ENCODE peak calls at places on chromosomes 3 and 15, in seven cellular contexts. T is heart left ventricle, R is fibroblast of lung, V is PC-9, U is pancreas, B is left ventricle myocardium inferior, O is PC-3. X is an unnamed sample. For H3K9me3, the result is how much of the 10 kb centered on the place peaks cover.

GRCh38 chr15:90780916-90781315 is 63.8 kb downstream of the BLM start:
- DNase-seq in O (no peak), R (no peak), V (no peak), U (no peak), T (no peak), B (no peak), X (no peak)

GRCh38 chr3:171979081-171979480 is 60.3 kb upstream of the FNDC3B start:
- DNase-seq in B (no peak), O (no peak), R (no peak), U (no peak), T (no peak), V (no peak), X (no peak)

GRCh38 chr3:100086401-100086800 is 27.9 kb downstream of the FILIP1L start:
- DNase-seq in R (no peak), O (peak), U (no peak), T (no peak), B (no peak), V (no peak), X (no peak)

GRCh38 chr3:140164922-140165590 is 230.1 kb downstream of the CLSTN2 start:
- DNase-seq in V (no peak), B (no peak), O (peak), T (no peak), R (no peak), U (no peak), X (no peak)

GRCh38 chr3:61562042-61562809 is 855 bp downstream of the PTPRG start:
- DNase-seq in R (no peak), T (peak), U (peak), O (no peak), V (no peak), B (peak), X (peak)

GRCh38 chr15:64954395-64954794 is 35.3 kb downstream of the SPG21 start:
- DNase-seq in R (no peak), B (no peak), O (no peak), U (no peak), T (no peak), V (no peak), X (no peak)

GRCh38 chr3:168049366-168049974 is 46.3 kb downstream of the GOLIM4 start:
- DNase-seq in T (no peak), V (no peak), B (no peak), O (no peak), U (no peak), R (peak), X (no peak)

GRCh38 chr3:49625971-49626640 is 48.0 kb upstream of the APEH start:
- DNase-seq in T (no peak), B (no peak), U (no peak), V (no peak), O (no peak), R (no peak), X (no peak)

GRCh38 chr3:64122476-64122875 is 99.2 kb upstream of the PSMD6 start:
- DNase-seq in U (no peak), B (peak), R (no peak), O (no peak), V (no peak), T (peak), X (no peak)

GRCh38 chr3:177552051-177552450 is 354.8 kb upstream of the TBL1XR1 start:
- DNase-seq in U (no peak), T (no peak), B (no peak), R (no peak), V (no peak), O (no peak), X (no peak)

GRCh38 chr3:158713094-158713499 is 19.2 kb downstream of the RARRES1 start:
- DNase-seq in R (peak), O (no peak), V (no peak), U (no peak), T (peak), B (peak), X (peak)

GRCh38 chr15:66057089-66057488 is 187.8 kb downstream of the RAB11A start:
- DNase-seq in T (no peak), O (no peak), U (no peak), B (no peak), V (no peak), R (no peak), X (no peak)

GRCh38 chr15:82944840-82945239 is 7.7 kb downstream of the HOMER2 start:
- DNase-seq in U (no peak), B (no peak), T (no peak), V (no peak), O (no peak), R (no peak), X (no peak)

GRCh38 chr3:10669490-10670048 is 146.5 kb upstream of the SLC6A11 start:
- DNase-seq in R (no peak), T (no peak), U (no peak), O (no peak), B (no peak), V (no peak), X (no peak)

GRCh38 chr3:159126261-159127020 is 324.6 kb downstream of the MFSD1 start:
- DNase-seq in B (no peak), T (no peak), R (no peak), U (no peak), O (peak), V (no peak), X (no peak)

GRCh38 chr3:50316657-50317242 is 5.8 kb downstream of the HYAL2 start:
- DNase-seq in V (peak), B (no peak), R (no peak), U (no peak), O (peak), T (no peak), X (peak)

GRCh38 chr15:73876779-73877178 is 3.4 kb downstream of the TBC1D21 start:
- DNase-seq in T (no peak), B (no peak), V (no peak), U (no peak), O (no peak), R (no peak), X (no peak)

GRCh38 chr3:14810070-14810732 is 8.6 kb upstream of the FGD5 start:
- DNase-seq in V (no peak), B (peak), R (no peak), T (peak), O (no peak), U (no peak), X (no peak)

GRCh38 chr15:50181983-50182232 is at the start of gene SLC27A2:
- DNase-seq in B (peak), O (peak), V (peak), T (no peak), U (peak), R (peak), X (peak)

GRCh38 chr15:63094495-63094931 is 27.1 kb upstream of the LACTB start:
- DNase-seq in R (peak), U (no peak), V (no peak), T (no peak), O (no peak), B (no peak), X (no peak)

GRCh38 chr15:70111203-70112017 is 13.7 kb upstream of the TLE3 start:
- DNase-seq in V (peak), U (peak), O (peak), R (peak), T (peak), B (peak), X (peak)

GRCh38 chr3:140185375-140185774 is 250.4 kb downstream of the CLSTN2 start:
- DNase-seq in O (no peak), T (no peak), V (no peak), U (no peak), B (no peak), R (no peak), X (no peak)

GRCh38 chr15:68310811-68311463 is 33.4 kb downstream of the FEM1B start:
- DNase-seq in T (no peak), U (no peak), O (no peak), B (no peak), V (no peak), R (no peak), X (no peak)

GRCh38 chr3:135759651-135760050 is 205.9 kb upstream of the PPP2R3A start:
- DNase-seq in T (no peak), R (no peak), V (no peak), U (no peak), O (no peak), B (no peak), X (no peak)

GRCh38 chr15:77538793-77539487 is 93.8 kb downstream of the LINGO1 start:
- DNase-seq in B (no peak), O (no peak), T (no peak), V (no peak), U (peak), R (no peak), X (no peak)

GRCh38 chr3:194450341-194450740 is 36.5 kb downstream of the ATP13A3 start:
- DNase-seq in U (no peak), R (no peak), O (peak), B (no peak), T (no peak), V (no peak), X (no peak)

GRCh38 chr3:66336358-66336766 is 115.6 kb downstream of the SLC25A26 start:
- DNase-seq in B (no peak), T (no peak), R (peak), U (no peak), O (no peak), V (no peak), X (no peak)

GRCh38 chr3:35932995-35933394 is 293.7 kb downstream of the ARPP21 start:
- DNase-seq in V (peak), B (no peak), O (peak), T (no peak), R (peak), U (no peak), X (no peak)

GRCh38 chr3:33186524-33187367 is 31.9 kb downstream of the SUSD5 start:
- DNase-seq in T (no peak), R (no peak), B (no peak), U (no peak), V (no peak), O (peak), X (no peak)

DNA sequence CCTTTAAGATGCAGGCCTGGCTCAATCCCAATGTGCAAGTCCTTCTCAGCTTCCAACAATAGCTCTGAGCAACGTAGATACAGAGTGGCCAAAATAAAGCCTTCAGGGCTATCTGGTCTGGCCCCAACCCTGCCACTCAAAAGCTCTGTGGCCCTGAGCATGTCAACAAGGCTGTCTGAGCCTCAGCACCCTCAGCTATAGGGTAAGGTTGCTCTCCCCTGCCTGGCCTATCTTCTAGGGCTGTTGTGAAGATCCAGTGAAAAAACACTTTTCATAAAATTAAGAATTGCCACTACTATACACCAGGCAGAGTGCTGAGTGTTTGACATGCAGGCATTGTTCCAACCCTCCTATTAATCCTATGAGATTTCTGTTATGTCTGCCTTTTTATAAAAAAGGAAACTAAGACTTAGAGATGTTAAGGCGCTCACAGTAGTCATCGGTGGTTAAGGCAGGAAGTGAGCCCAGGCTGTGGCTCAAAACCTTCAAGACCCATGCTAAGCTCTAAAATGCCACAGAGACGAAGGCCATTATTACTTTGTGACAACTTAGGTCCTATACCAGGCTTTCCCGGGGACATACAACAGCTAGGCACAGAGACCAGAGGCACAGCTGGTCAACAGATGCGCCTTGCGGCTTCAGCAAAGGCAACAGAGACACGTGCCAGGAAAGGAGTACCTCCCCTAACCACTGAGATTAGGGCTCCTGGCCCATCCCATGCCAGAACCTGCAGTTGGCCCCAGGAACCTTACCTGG is 5.1 kb downstream of the POLG start:
- DNase-seq in T (no peak), V (no peak), B (no peak), U (no peak), O (no peak), R (no peak), X (no peak)
- H3K4me3 ChIP-seq in T (no peak), V (no peak), B (no peak), U (no peak), O (no peak), R (no peak), X (no peak)

GRCh38 chr15:58313810-58314592 is 117.8 kb upstream of the LIPC start:
- DNase-seq in O (no peak), R (no peak), B (no peak), V (no peak), U (no peak), T (no peak), X (no peak)

GRCh38 chr15:58309993-58310928 is 121.5 kb upstream of the LIPC start:
- DNase-seq in U (peak), R (no peak), B (peak), T (peak), V (no peak), O (no peak), X (no peak)

GRCh38 chr15:58313304-58313703 is 118.5 kb upstream of the LIPC start:
- DNase-seq in R (no peak), B (no peak), T (no peak), V (no peak), O (no peak), U (no peak), X (no peak)

GRCh38 chr15:58308742-58309355 is 122.9 kb upstream of the LIPC start:
- DNase-seq in V (no peak), O (no peak), R (no peak), B (no peak), T (no peak), U (no peak), X (no peak)

DNA sequence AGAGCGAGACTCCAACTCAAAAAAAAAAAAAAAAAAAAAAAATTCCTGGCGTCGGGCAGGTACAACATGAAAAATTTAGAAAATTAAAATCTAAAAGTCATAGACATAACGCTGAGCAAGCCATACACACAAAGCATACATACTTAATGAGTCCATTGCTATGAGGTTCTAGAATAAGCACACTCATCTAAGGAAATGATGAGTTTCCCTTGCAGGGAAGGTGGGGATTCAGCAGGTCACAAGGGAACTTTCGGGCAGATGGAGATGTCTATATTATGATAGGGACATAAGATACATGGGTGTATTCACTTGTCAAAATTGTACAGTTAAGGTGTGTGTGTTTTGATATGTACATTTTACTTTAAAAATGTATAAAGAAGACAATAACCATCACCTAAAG is 120.2 kb upstream of the LIPC start:
- DNase-seq in O (no peak), V (no peak), U (no peak), B (no peak), T (no peak), R (no peak), X (no peak)
- TF ChIP-seq CTCF in O (no peak), V (no peak), U (no peak), B (no peak), T (no peak), R (no peak), X (no peak)

DNA sequence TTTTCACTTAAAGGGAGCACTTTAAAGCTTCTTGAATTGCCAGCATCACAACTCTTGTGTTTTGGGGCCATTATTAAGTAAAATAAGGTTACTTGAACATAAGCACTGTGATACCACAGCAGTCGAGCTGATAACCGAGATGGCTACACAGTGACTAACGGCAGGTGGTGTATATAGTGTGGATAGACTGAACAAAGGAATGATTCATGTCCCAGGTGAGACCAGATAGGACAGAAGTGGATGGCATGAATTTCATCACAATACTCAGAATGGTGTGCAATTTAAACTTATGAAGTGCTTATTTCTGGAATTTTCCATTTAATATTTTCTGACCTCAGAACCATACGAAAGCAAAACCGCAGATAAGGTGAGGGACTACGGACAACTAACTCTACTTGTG is 40.2 kb downstream of the PBRM1 start:
- DNase-seq in R (no peak), V (no peak), T (no peak), O (no peak), B (no peak), U (no peak), X (no peak)
- H3K9me3 ChIP-seq in R (under half), V (under half), T (under half), O (under half), B (under half), U (under half), X (under half)

DNA sequence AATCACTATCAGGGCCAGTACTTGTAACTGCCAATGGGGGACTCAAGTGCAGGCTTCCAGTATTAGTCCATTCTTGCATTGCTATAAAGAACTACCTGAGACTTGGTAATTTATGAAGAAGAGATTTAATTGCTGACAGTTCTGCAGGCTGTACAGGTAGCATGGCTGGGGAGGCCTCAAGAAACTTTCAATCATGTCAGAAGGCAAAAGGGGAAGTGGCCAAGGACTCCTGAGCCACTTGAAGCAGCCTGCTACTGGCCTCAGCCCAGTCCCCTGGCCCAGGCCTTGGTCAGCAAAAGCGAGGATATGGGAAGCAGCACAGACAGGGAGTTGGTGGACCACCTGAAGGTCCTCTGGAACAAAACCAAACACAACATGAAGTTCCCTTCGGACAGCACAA is 29.2 kb upstream of the OR5K1 start:
- DNase-seq in O (no peak), T (no peak), B (no peak), U (no peak), R (no peak), V (no peak), X (no peak)
- H3K4me3 ChIP-seq in O (no peak), T (no peak), B (no peak), U (no peak), R (no peak), V (no peak), X (no peak)

GRCh38 chr3:101544181-101544850 is 17.4 kb upstream of the TRMT10C start:
- DNase-seq in U (no peak), V (no peak), T (no peak), B (no peak), O (peak), R (no peak), X (no peak)

GRCh38 chr3:101549473-101549872 is 12.2 kb upstream of the TRMT10C start:
- DNase-seq in U (no peak), B (no peak), T (no peak), O (no peak), R (no peak), V (no peak), X (no peak)

GRCh38 chr3:101542952-101543351 is 18.7 kb upstream of the TRMT10C start:
- DNase-seq in R (no peak), T (no peak), U (no peak), V (no peak), B (no peak), O (no peak), X (no peak)

DNA sequence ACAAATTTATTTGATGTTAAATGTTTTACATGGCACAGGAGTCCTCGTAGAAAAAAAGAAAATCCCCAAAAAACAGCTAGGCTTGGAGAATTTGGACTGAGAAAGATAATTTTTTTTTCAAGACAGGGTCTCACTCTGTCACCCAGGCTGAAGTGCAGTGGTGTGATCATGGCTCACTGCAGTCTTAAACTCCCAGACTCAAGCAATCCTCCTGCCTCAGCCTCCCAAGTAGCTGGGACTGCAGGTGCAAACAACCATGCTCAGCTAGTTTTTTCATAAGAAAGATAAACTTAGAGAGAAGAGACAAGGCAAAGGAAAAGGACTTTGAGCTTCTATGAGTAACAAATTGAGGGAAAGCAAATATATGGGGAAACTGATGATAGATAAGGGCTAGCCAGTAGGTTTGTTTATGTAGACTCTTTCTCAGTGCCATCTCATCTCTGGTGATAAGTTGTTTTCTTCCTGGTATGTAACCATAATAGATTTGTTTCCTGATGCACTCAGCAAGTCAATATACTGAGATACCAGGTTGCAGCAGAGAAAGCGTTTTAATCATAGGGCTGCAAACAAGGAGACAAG is 13.1 kb upstream of the TRMT10C start:
- DNase-seq in B (no peak), V (no peak), U (no peak), T (no peak), R (no peak), O (no peak), X (no peak)
- TF ChIP-seq CTCF in B (no peak), V (no peak), U (no peak), T (no peak), R (no peak), O (no peak), X (no peak)